ENCODE peak calls at places on chromosomes 13 and 19, in eight cellular contexts. K is fibroblast of mammary gland; T is left lung; H is cardiac muscle cell; Z is HL-60; B is uterus; Q is lower leg skin; Y is CD8-positive, alpha-beta memory T cell. G is an unnamed sample.

GRCh38 chr13:42380420-42381164 is 108.6 kb downstream of the AKAP11 start:
- DNase-seq in Y (no peak), K (no peak), Z (no peak), Q (no peak), H (no peak), T (no peak), B (no peak), G (no peak)

GRCh38 chr19:10100163-10100785 is 2.2 kb downstream of the ANGPTL6 start:
- DNase-seq in H (no peak), B (no peak), Q (no peak), K (no peak), T (no peak), Z (no peak), Y (no peak), G (no peak)

GRCh38 chr13:42876270-42876714 is 94.9 kb downstream of the FAM216B start:
- DNase-seq in B (no peak), Q (no peak), H (no peak), K (no peak), Y (no peak), Z (no peak), T (no peak), G (no peak)

GRCh38 chr13:28059214-28059613 is 41.2 kb downstream of the FLT3 start:
- DNase-seq in Q (no peak), Y (peak), H (peak), B (no peak), K (peak), T (no peak), Z (peak), G (no peak)

GRCh38 chr13:51967482-51968446 is 43.5 kb downstream of the ATP7B start:
- DNase-seq in Y (no peak), Q (no peak), B (no peak), K (no peak), Z (no peak), H (no peak), T (no peak), G (no peak)

GRCh38 chr13:27806744-27807387 is 14.6 kb downstream of the GSX1 start:
- DNase-seq in H (no peak), Z (no peak), B (no peak), T (no peak), Y (no peak), K (no peak), Q (no peak), G (no peak)

GRCh38 chr13:72435251-72435650 is 292.2 kb downstream of the MZT1 start:
- DNase-seq in Q (no peak), Y (no peak), K (no peak), H (no peak), Z (no peak), B (no peak), T (no peak), G (no peak)

GRCh38 chr13:110712081-110712848 is 1.2 kb upstream of the ING1 start:
- DNase-seq in Y (peak), H (peak), Z (peak), Q (peak), T (peak), K (peak), B (peak), G (peak)

GRCh38 chr13:112956516-112957294 is 12.3 kb upstream of the MCF2L start:
- DNase-seq in H (no peak), B (no peak), K (no peak), Q (no peak), Y (no peak), T (no peak), Z (no peak), G (no peak)

GRCh38 chr13:24168392-24168750 is 7.9 kb downstream of the SPATA13 start:
- DNase-seq in T (no peak), B (no peak), Y (no peak), Q (no peak), Z (no peak), H (no peak), K (peak), G (no peak)

GRCh38 chr19:23440207-23440606 is 44.9 kb upstream of the ZNF91 start:
- DNase-seq in B (no peak), H (no peak), K (no peak), Y (no peak), Z (no peak), Q (no peak), T (no peak), G (no peak)

GRCh38 chr13:95317037-95317989 is 16.1 kb upstream of the ABCC4 start:
- DNase-seq in T (no peak), H (no peak), B (peak), Z (no peak), K (peak), Y (no peak), Q (no peak), G (peak)

DNA sequence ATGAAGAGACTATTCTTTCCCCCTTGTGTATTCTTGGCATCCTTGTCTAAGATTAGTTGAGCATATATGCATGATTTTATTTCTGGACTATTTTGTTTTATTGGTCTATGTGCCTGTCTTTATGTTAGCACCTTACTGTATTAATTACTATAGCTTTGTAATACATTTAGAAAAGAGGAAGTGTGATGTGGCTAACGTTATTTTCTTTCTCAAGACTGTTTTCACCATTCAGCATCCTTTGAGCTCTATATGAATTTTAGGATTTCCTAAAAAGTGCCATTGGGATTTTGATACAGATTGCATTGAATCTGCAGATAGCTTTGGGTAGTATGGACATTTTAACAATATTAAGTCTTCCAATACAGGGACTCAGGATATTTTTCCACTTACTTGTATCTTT is 37.5 kb upstream of the PCDH20 start:
- DNase-seq in Y (no peak), Z (no peak), Q (no peak), H (no peak), K (no peak), T (no peak), B (no peak), G (no peak)
- H3K4me3 ChIP-seq in Y (no peak), Z (no peak), Q (no peak), H (no peak), K (no peak), T (no peak), B (no peak), G (no peak)

GRCh38 chr19:45711851-45712698 is 18.6 kb downstream of the FBXO46 start:
- DNase-seq in B (no peak), Q (no peak), Y (peak), T (peak), H (no peak), K (no peak), Z (no peak), G (no peak)
- H3K4me3 ChIP-seq in B (no peak), Q (no peak), Y (no peak), T (no peak), H (no peak), K (no peak), Z (no peak), G (no peak)

DNA sequence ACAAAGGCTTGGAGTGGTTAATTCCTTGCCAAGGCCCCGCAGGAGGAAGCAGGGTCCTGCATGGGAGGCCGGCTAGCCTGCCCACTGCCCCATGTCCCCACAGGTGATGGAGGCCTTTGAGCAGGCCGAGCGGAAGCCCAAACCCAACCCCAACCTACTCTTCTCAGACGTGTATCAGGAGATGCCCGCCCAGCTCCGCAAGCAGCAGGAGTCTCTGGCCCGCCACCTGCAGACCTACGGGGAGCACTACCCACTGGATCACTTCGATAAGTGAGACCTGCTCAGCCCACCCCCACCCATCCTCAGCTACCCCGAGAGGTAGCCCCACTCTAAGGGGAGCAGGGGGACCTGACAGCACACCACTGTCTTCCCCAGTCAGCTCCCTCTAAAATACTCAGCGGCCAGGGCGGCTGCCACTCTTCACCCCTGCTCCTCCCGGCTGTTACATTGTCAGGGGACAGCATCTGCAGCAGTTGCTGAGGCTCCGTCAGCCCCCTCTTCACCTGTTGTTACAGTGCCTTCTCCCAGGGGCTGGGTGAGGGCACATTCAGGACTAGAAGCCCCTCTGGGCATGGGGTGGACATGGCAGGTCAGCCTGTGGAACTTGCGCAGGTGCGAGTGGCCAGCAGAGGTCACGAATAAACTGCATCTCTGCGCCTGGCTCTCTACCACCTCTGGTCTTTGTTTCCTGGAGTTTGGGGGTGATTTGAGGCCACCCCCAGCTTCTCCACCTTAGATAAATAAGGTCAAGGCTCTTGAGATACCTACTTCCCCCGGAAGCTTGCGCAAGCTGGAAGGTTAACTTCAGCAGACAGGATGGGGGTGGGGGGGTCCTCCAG is 2.6 kb downstream of the B3GNT8 start:
- DNase-seq in K (no peak), Y (no peak), H (no peak), T (no peak), B (no peak), Q (no peak), Z (peak), G (no peak)
- H3K4me3 ChIP-seq in K (no peak), Y (no peak), H (no peak), T (peak), B (no peak), Q (no peak), Z (peak), G (no peak)

GRCh38 chr19:8307965-8308866 is at the start of gene CD320:
- DNase-seq in H (peak), K (peak), B (peak), Y (peak), Z (no peak), Q (peak), T (peak), G (peak)

GRCh38 chr19:8310342-8311055 is 2.3 kb upstream of the CD320 start:
- DNase-seq in Q (no peak), Y (peak), H (no peak), Z (no peak), T (peak), K (no peak), B (no peak), G (peak)

GRCh38 chr19:8307400-8307964 is 676 bp downstream of the CD320 start:
- DNase-seq in Q (peak), Y (peak), Z (no peak), T (peak), H (no peak), B (no peak), K (no peak), G (peak)

GRCh38 chr19:8306235-8307054 is 1.7 kb downstream of the CD320 start:
- DNase-seq in H (no peak), Q (peak), K (no peak), B (peak), Z (no peak), T (peak), Y (peak), G (peak)

DNA sequence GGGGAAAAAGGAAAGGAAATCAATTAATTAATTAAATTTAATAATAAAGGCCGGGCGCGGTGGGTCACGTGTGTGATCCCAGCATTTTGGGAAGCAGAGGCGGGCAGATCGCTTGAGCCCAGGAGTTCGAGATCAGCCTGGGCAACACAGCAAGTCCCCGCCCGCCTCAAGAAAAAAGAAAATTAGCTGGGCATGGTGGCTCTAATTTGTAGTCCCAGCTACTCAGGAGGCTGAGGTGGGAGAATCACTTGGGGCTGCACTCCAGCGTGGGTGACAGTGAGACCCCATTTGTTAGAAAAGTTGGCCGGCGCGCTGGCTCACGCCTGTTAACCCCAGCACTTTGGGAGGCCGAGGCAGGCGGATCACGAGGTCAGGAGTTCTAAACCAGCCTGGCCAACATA is 733 bp upstream of the CD320 start:
- DNase-seq in Q (no peak), H (no peak), B (no peak), T (peak), K (no peak), Y (peak), Z (no peak), G (peak)
- H3K4me3 ChIP-seq in Q (no peak), H (peak), B (peak), T (peak), K (peak), Y (peak), Z (no peak), G (no peak)

GRCh38 chr19:15138427-15138826 is 31.2 kb downstream of the SYDE1 start:
- DNase-seq in T (no peak), K (no peak), Z (no peak), B (no peak), Q (no peak), Y (no peak), H (no peak), G (no peak)
- H3K4me3 ChIP-seq in T (no peak), K (no peak), Z (no peak), B (no peak), Q (no peak), Y (no peak), H (no peak), G (no peak)

GRCh38 chr13:103100795-103101194 is 34.6 kb upstream of the SLC10A2 start:
- DNase-seq in B (no peak), Y (no peak), H (no peak), T (no peak), Q (no peak), K (no peak), Z (no peak), G (no peak)
- H3K4me3 ChIP-seq in B (no peak), Y (no peak), H (no peak), T (no peak), Q (no peak), K (no peak), Z (no peak), G (no peak)